ENCODE peak calls at places on chromosomes 16 and 17, in ten cellular contexts. P is heart left ventricle, V is fibroblast of lung, S is GM06990, Y is heart right ventricle, L is ascending aorta, W is neural progenitor cell, Z is keratinocyte, A is bronchial epithelial cell, D is esophagus squamous epithelium. K is an unnamed sample.

GRCh38 chr16:2295056-2295798 is 27.3 kb upstream of the RNPS1 start:
- DNase-seq in P (no peak), V (no peak), S (peak), Y (no peak), L (no peak), W (no peak), Z (no peak), A (no peak), D (no peak), K (no peak)

GRCh38 chr16:83967838-83968482 is at the start of gene NECAB2:
- DNase-seq in P (peak), V (peak), S (peak), Y (peak), L (no peak), W (peak), Z (no peak), A (no peak), D (no peak), K (peak)

GRCh38 chr16:83059237-83059636 is 432.5 kb downstream of the CDH13 start:
- DNase-seq in P (no peak), V (no peak), S (no peak), Y (no peak), L (no peak), W (no peak), Z (no peak), A (peak), D (no peak), K (no peak)

GRCh38 chr16:72876221-72876620 is 171.7 kb downstream of the ZFHX3 start:
- DNase-seq in P (peak), V (peak), S (peak), Y (peak), L (peak), W (no peak), Z (no peak), A (no peak), D (no peak), K (peak)

GRCh38 chr17:2025220-2025621 is at the start of gene RTN4RL1:
- DNase-seq in P (peak), V (peak), S (peak), Y (peak), L (peak), W (peak), Z (no peak), A (peak), D (no peak), K (peak)

GRCh38 chr17:76737082-76737675 is at the start of gene SRSF2:
- DNase-seq in P (peak), V (peak), S (peak), Y (peak), L (peak), W (peak), Z (peak), A (peak), D (peak), K (peak)

GRCh38 chr16:2253293-2253692 is 1.9 kb upstream of the ECI1 start:
- DNase-seq in P (peak), V (no peak), S (no peak), Y (no peak), L (no peak), W (no peak), Z (no peak), A (no peak), D (no peak), K (no peak)

GRCh38 chr17:2302740-2303277 is 776 bp downstream of the SMG6 start:
- DNase-seq in P (no peak), V (no peak), S (no peak), Y (no peak), L (no peak), W (peak), Z (no peak), A (peak), D (no peak), K (no peak)

GRCh38 chr17:75654176-75654575 is 12.8 kb downstream of the RECQL5 start:
- DNase-seq in P (no peak), V (no peak), S (no peak), Y (no peak), L (no peak), W (no peak), Z (no peak), A (no peak), D (no peak), K (no peak)

GRCh38 chr17:9202572-9202971 is 181.3 kb downstream of the NTN1 start:
- DNase-seq in P (no peak), V (no peak), S (no peak), Y (no peak), L (no peak), W (no peak), Z (no peak), A (no peak), D (no peak), K (peak)

GRCh38 chr17:27296427-27296979 is 2.6 kb downstream of the WSB1 start:
- DNase-seq in P (no peak), V (peak), S (no peak), Y (no peak), L (no peak), W (no peak), Z (no peak), A (peak), D (no peak), K (peak)

GRCh38 chr17:40450175-40450574 is 6.9 kb downstream of the IGFBP4 start:
- DNase-seq in P (no peak), V (no peak), S (no peak), Y (no peak), L (no peak), W (peak), Z (no peak), A (peak), D (no peak), K (no peak)

GRCh38 chr17:33832295-33832694 is 422.8 kb upstream of the CCL2 start:
- DNase-seq in P (no peak), V (no peak), S (no peak), Y (no peak), L (no peak), W (peak), Z (no peak), A (no peak), D (no peak), K (no peak)

GRCh38 chr16:88471115-88471514 is 18.0 kb downstream of the ZFPM1 start:
- DNase-seq in P (no peak), V (no peak), S (no peak), Y (no peak), L (no peak), W (no peak), Z (no peak), A (no peak), D (no peak), K (no peak)

GRCh38 chr16:88472637-88473205 is 19.6 kb downstream of the ZFPM1 start:
- DNase-seq in P (no peak), V (no peak), S (no peak), Y (no peak), L (no peak), W (no peak), Z (no peak), A (no peak), D (no peak), K (no peak)

GRCh38 chr16:88471575-88471974 is 18.5 kb downstream of the ZFPM1 start:
- DNase-seq in P (no peak), V (no peak), S (no peak), Y (no peak), L (no peak), W (no peak), Z (no peak), A (peak), D (no peak), K (no peak)

GRCh38 chr16:88473666-88474534 is 20.8 kb downstream of the ZFPM1 start:
- DNase-seq in P (peak), V (peak), S (no peak), Y (peak), L (peak), W (no peak), Z (no peak), A (no peak), D (no peak), K (no peak)

DNA sequence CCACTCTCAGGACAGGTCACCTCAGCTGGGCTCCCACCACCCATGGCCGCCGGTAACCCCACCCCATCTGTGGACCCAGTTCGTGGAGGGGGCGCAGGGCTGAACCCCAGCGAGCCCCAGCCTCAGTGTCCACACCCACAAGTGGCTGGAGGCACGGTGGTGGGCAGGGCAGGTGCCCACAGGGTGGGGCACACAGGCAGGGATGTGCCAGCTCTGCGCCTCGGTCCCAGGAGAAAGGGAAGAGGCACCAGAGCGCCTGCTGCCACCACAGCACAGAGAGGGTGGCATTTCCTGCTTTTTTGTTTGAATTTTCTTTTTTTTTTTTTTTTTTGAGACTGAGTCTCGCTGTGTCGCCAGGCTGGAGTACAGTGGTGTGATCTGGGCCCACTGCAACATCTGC is 19.0 kb downstream of the ZFPM1 start:
- DNase-seq in P (no peak), V (no peak), S (no peak), Y (no peak), L (no peak), W (no peak), Z (no peak), A (no peak), D (no peak), K (no peak)
- TF ChIP-seq CTCF in P (no peak), V (no peak), S (no peak), Y (no peak), L (no peak), W (no peak), Z (no peak), A (no peak), D (no peak), K (no peak)

DNA sequence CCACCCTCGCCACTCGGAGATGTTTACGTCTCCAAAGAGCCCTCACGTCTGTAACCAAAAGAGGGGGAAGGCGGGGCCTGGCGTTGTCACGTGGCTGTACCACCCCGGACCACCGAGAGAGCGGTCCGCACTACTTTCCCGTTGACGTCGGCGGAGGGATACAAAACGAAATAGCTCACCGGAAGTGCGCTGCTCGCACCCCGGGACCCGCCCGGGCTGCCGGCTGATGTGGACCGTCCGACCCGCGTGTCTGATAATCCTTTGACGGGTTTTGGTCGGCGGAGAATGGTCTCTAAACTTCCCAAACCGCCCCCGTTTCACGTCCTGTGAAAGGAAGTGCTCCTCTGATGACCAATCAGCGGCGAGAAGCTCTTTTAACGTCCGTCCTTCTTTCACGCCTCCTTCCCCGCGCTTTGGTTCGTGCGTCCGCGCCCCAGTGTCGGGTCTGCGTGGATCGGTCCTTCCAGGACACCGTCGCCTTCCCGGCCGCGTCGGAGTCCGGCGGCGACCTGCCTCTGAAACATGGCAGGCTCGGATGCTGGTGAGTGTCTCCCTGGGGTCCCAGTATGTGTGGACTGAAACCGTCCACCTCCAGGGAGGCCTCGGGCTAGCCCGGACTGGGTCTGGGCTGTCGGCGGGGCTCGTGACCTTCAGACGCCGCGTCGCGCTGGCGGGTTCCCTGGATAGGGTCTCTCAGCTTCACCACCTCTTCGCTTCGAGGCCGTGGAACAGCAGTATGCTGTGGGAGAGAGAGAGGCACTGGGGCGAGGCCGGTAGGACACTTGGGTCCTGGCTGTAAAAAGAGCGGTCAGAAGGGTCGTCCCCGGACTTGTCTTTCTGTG is at the start of gene CEP95:
- DNase-seq in P (peak), V (peak), S (peak), Y (peak), L (peak), W (peak), Z (peak), A (peak), D (peak), K (peak)
- H3K4me3 ChIP-seq in P (peak), V (peak), S (peak), Y (peak), L (peak), W (peak), Z (peak), A (peak), D (peak), K (peak)

DNA sequence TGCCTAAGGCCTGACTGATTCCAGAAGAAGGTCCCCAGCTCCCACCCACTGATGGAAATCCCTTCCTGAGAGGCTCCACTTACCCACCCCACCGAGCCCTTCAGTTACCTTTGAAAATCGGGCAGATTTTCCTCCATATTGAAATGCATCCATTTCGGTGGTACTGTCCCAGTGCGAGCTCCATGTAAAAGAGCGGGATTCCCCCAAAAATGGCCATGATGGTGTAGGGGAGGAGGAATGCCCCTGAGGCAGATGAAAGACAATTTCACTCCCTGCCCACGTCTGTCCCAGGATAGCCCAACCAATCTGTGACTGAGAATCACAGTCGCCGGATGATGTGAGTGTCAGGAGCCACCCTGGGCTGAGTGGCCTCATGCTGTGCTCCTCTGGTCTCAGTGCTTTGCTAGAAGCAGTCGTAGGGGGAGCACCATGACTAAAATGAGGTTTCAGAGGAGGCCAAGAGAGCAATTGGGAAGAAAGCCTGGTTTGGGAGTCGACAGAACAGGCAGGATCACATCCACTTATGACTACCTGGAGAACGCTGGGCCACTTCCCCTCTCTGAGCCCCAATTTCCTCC is 16.7 kb downstream of the SLC6A4 start:
- DNase-seq in P (no peak), V (no peak), S (no peak), Y (no peak), L (no peak), W (no peak), Z (no peak), A (no peak), D (no peak), K (no peak)
- TF ChIP-seq CTCF in P (no peak), V (no peak), S (no peak), Y (no peak), L (no peak), W (no peak), Z (no peak), A (no peak), D (no peak), K (no peak)

DNA sequence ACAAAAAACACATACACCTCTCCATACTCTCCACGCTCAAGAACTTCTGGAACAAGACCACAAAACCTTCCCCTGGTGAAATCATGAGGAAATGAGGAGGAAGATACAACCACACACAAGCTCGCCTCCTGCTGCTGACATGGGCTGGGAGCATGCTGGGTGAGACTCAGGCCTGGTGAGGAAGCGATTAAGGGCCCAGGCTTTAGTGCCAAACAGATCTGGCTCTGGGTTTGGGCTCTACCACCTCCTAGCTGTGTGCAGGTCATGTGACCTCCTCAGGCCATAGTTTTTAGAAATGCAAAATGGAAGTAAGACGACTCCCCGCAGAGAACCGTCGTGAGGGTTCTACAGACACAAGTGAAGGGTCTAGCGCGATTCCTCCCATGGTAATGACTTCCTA is 41.3 kb downstream of the VAC14 start:
- DNase-seq in P (no peak), V (no peak), S (no peak), Y (no peak), L (no peak), W (no peak), Z (no peak), A (no peak), D (no peak), K (no peak)
- H3K4me3 ChIP-seq in P (no peak), V (no peak), S (no peak), Y (no peak), L (no peak), W (no peak), Z (no peak), A (no peak), D (no peak), K (no peak)

DNA sequence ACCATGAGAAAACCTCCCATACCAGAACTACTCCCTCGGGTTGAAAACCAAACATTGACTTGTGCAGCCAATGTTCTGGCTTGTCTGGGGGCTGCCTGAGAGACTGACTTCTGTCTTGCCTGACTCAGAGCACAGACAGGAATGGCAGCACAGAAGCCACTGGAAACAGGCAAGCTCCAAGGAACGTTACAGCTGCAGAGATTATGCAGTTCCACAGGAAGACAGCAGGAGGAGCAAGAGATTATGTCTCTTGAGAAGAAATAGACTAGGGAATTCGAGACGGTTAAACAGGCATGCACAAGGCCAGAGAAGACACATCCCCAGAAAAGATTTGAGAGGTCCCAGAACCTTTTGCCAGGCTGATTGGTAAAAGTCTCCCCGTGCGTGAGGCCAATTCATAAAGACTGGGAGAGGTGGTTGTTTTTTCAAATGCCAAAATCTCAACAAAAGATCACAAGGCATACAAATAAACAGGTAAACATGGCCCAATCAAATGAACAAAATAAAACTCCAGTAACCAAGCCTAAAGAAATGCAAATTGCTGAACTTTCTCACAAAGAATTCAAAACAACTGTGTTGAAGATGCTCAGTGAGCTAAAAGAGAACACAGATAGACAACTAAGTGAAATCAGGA is 90.6 kb upstream of the CDH5 start:
- DNase-seq in P (no peak), V (peak), S (no peak), Y (no peak), L (no peak), W (peak), Z (peak), A (peak), D (no peak), K (peak)
- TF ChIP-seq CTCF in P (peak), V (peak), S (peak), Y (peak), L (peak), W (peak), Z (peak), A (peak), D (peak), K (peak)

GRCh38 chr16:46887524-46887854 is 3.3 kb downstream of the GPT2 start:
- DNase-seq in P (no peak), V (no peak), S (no peak), Y (no peak), L (no peak), W (no peak), Z (no peak), A (no peak), D (no peak), K (no peak)

GRCh38 chr16:46886764-46887523 is 2.8 kb downstream of the GPT2 start:
- DNase-seq in P (no peak), V (no peak), S (no peak), Y (no peak), L (no peak), W (no peak), Z (no peak), A (no peak), D (no peak), K (no peak)

GRCh38 chr16:46884513-46885293 is 541 bp downstream of the GPT2 start:
- DNase-seq in P (no peak), V (peak), S (peak), Y (no peak), L (no peak), W (peak), Z (no peak), A (no peak), D (no peak), K (no peak)

GRCh38 chr16:46883690-46884512 is at the start of gene GPT2:
- DNase-seq in P (peak), V (peak), S (peak), Y (peak), L (peak), W (peak), Z (peak), A (peak), D (peak), K (peak)

DNA sequence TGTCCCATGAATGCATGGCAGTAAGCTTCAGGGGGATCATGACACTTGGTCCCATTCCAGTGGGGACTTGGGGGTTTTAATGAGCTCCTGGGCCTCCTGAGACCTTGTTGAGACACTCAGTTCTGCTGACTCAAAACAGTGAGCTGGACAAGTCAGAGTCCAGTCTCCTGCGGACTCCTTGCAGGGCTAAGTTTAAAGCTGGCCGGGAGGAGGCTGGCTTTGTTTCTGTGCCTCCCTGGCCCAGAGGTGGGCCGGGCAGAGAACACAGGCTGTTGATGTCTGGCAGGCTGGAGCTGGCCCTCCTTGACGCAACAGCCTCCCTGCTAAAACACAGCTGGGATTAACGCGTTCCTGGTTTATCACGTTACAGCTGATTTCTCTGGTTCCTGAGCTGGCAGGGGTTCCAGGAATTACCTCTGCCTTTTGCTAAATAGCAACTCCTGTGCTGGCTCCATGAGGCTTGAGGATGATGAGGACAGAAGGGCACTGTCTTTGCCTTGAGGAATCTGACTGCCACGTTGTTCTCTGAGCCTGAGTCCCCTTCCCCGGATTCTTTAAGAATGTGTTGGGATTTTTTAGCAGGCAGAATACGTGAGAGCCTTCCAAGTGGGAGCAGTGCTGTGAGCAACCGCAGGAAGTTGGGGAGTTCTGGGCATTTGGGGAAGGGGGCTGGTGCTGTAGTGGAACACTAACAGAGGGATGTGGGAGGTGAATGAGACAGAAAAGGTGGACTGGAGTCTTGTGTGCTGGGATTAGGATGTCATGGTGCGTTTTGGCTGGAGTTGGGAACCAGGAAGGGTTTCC is 2.0 kb downstream of the GPT2 start:
- DNase-seq in P (no peak), V (peak), S (no peak), Y (no peak), L (no peak), W (peak), Z (no peak), A (peak), D (no peak), K (no peak)
- H3K4me3 ChIP-seq in P (no peak), V (peak), S (no peak), Y (no peak), L (no peak), W (peak), Z (peak), A (peak), D (peak), K (peak)

GRCh38 chr17:50613596-50613995 is 21.1 kb upstream of the ABCC3 start:
- DNase-seq in P (no peak), V (no peak), S (no peak), Y (no peak), L (no peak), W (peak), Z (no peak), A (no peak), D (no peak), K (no peak)
- TF ChIP-seq CTCF in P (no peak), V (no peak), S (peak), Y (peak), L (no peak), W (peak), Z (no peak), A (no peak), D (no peak), K (no peak)

GRCh38 chr16:14378131-14378551 is 251.9 kb downstream of the PARN start:
- DNase-seq in P (no peak), V (peak), S (no peak), Y (no peak), L (no peak), W (no peak), Z (no peak), A (peak), D (no peak), K (peak)
- H3K4me3 ChIP-seq in P (no peak), V (no peak), S (no peak), Y (no peak), L (no peak), W (no peak), Z (no peak), A (no peak), D (no peak), K (no peak)

K was measured in AG10803.